ENCODE peak calls at places on chromosomes 4 and X, in five cellular contexts. N, D, A, Y and S are unnamed samples.

GRCh38 chr4:182190306-182190705 is 52.9 kb upstream of the TENM3 start:
- DNase-seq in Y (peak; percentile 34), N (no peak), D (no peak), A (no peak), S (no peak)

GRCh38 chrX:1226249-1226648 is 13.8 kb upstream of the CRLF2 start:
- DNase-seq in Y (no peak), D (no peak), A (no peak), N (no peak), S (no peak)

GRCh38 chr4:26124753-26125236 is 196.0 kb upstream of the RBPJ start:
- DNase-seq in Y (peak; percentile 73), N (no peak), D (no peak), A (no peak), S (no peak)

GRCh38 chr4:184475096-184475461 is 729 bp upstream of the IRF2 start:
- DNase-seq in D (peak; percentile 60), N (peak; percentile 57), Y (peak; percentile 71), A (peak; percentile 67), S (peak; percentile 65)

GRCh38 chrX:39450578-39450977 is 647.2 kb downstream of the BCOR start:
- DNase-seq in D (no peak), N (no peak), Y (no peak), A (no peak), S (no peak)

GRCh38 chr4:98663226-98664006 is 5.0 kb upstream of the TSPAN5 start:
- DNase-seq in A (no peak), Y (no peak), D (no peak), N (no peak), S (no peak)

GRCh38 chr4:142379277-142380051 is 466.6 kb downstream of the INPP4B start:
- DNase-seq in N (no peak), D (no peak), Y (peak; percentile 82), A (no peak), S (no peak)

GRCh38 chr4:27293831-27294230 is 433.2 kb downstream of the STIM2 start:
- DNase-seq in N (no peak), D (no peak), A (no peak), Y (no peak), S (no peak)

GRCh38 chr4:139710073-139710472 is 44.5 kb downstream of the MGST2 start:
- DNase-seq in A (no peak), N (no peak), D (no peak), Y (no peak), S (no peak)

GRCh38 chr4:52939739-52940138 is 77.6 kb downstream of the RASL11B start:
- DNase-seq in A (no peak), Y (no peak), D (no peak), N (peak; percentile 29), S (peak; percentile 72)

GRCh38 chrX:56994375-56995270 is 718 bp downstream of the SPIN3 start:
- DNase-seq in Y (no peak), D (no peak), N (no peak), A (peak; percentile 8), S (peak; percentile 21)

GRCh38 chrX:154822029-154822428 is 12.4 kb downstream of the SMIM9 start:
- DNase-seq in N (no peak), A (no peak), D (no peak), Y (no peak), S (no peak)

GRCh38 chr4:76806336-76806735 is 91.6 kb downstream of the SOWAHB start:
- DNase-seq in N (no peak), Y (no peak), D (no peak), A (no peak), S (no peak)

GRCh38 chr4:52421811-52422213 is 237.3 kb downstream of the USP46 start:
- DNase-seq in A (no peak), D (no peak), Y (no peak), N (no peak), S (no peak)

DNA sequence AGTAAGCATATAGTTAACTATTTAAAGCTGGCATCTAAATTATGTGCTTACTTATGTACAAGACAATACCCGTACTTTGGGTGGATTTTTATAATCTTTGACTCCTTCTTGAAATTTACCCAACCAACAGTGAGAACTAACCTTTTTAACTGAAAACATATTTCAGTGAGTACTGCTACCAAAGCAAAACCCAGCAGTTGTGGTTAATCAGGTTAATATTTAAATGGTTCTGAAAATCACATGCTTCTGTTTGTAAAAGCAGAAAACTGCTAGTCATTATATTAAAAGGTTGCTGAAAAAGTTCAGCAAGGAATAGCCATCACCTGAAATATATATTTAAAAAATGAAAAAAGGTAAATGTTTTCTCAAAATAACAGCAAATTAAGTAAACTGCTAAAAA is 20.0 kb downstream of the UBE2D3 start:
- DNase-seq in D (no peak), Y (no peak), N (no peak), A (no peak), S (no peak)
- H3K4me1 ChIP-seq in D (peaks cover 17% of the 10 kb centered on the region), Y (peaks cover 5% of the 10 kb centered on the region), N (peaks cover 67% of the 10 kb centered on the region), A (peaks cover 7% of the 10 kb centered on the region), S (peaks cover 2% of the 10 kb centered on the region)

GRCh38 chr4:40193578-40193977 is 3.3 kb upstream of the RHOH start:
- DNase-seq in D (no peak), Y (no peak), A (no peak), N (no peak), S (no peak)

GRCh38 chr4:40192286-40193017 is 4.4 kb upstream of the RHOH start:
- DNase-seq in A (no peak), D (no peak), Y (no peak), N (no peak), S (no peak)

GRCh38 chr4:40190880-40191815 is 5.7 kb upstream of the RHOH start:
- DNase-seq in N (no peak), D (no peak), A (no peak), Y (no peak), S (no peak)

GRCh38 chr4:40194602-40195161 is 2.1 kb upstream of the RHOH start:
- DNase-seq in D (no peak), N (no peak), A (no peak), Y (peak; percentile 52), S (no peak)

DNA sequence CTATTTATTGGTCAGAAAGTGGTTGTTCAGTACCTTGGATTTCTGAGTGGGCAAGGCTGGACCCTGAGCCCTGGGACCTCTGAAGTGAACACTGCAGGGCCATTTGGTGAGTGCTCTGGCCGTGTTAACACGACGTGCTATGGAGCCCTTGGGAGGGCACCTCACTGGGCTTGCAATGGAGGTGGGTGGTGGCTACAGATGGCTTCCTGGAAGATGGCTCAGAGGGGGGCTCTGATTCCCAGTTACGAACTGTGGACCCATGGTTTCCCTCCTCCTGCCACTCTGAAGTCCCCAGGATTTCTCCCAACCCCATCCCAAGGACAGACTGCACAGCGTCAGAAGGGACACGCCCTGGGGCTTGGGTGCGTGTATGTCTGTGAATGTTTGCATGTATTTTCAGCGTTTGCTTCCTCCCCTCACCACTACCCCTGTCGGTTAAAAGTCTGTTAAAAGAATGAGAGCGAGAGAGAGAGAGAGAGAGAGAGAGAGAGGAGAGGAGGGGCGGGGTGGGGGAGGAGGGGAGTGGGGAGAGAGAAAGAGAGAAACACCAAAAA is 3.7 kb upstream of the RHOH start:
- DNase-seq in N (no peak), A (no peak), D (no peak), Y (no peak), S (no peak)
- H3K4me1 ChIP-seq in N (peaks cover 40% of the 10 kb centered on the region), A (no peaks in the 10 kb centered on the region), D (no peaks in the 10 kb centered on the region), Y (no peaks in the 10 kb centered on the region), S (peaks cover 22% of the 10 kb centered on the region)

GRCh38 chr4:118036336-118036735 is 2.0 kb downstream of the NDST3 start:
- DNase-seq in N (no peak), Y (no peak), D (no peak), A (no peak), S (no peak)
- H3K4me1 ChIP-seq in N (peaks cover 17% of the 10 kb centered on the region), Y (no peaks in the 10 kb centered on the region), D (no peaks in the 10 kb centered on the region), A (no peaks in the 10 kb centered on the region), S (no peaks in the 10 kb centered on the region)

GRCh38 chrX:10104958-10105658 is 51.7 kb upstream of the CLCN4 start:
- DNase-seq in A (no peak), N (no peak), D (no peak), Y (peak; percentile 49), S (no peak)
- H3K4me1 ChIP-seq in A (peaks cover 5% of the 10 kb centered on the region), N (peaks cover 40% of the 10 kb centered on the region), D (no peaks in the 10 kb centered on the region), Y (peaks cover 5% of the 10 kb centered on the region), S (peaks cover 6% of the 10 kb centered on the region)

DNA sequence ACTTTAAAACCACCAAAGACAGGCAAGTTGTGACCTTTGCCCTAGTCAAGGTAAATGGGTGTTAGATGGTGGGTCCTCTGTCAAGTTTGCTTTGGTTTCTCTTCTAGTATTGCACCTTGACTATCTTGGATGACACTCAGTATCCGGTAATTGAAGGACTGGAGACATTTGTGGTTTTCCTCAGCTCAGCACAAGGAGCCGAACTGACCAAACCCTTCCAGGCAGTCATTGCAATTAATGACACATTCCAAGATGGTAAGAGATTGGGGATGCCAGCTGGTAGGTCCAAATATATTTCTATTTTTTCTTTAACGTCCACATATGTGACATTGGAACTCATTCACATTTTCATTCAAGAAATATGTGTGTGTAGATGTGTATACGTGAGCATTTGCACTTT is 69.3 kb upstream of the ANXA3 start:
- DNase-seq in Y (no peak), D (no peak), A (no peak), N (no peak), S (no peak)
- H3K4me1 ChIP-seq in Y (no peaks in the 10 kb centered on the region), D (no peaks in the 10 kb centered on the region), A (no peaks in the 10 kb centered on the region), N (no peaks in the 10 kb centered on the region), S (no peaks in the 10 kb centered on the region)

GRCh38 chr4:84691800-84692199 is 108.9 kb downstream of the CDS1 start:
- DNase-seq in A (no peak), D (no peak), Y (no peak), N (no peak), S (no peak)
- H3K4me1 ChIP-seq in A (peaks cover 1% of the 10 kb centered on the region), D (peaks cover 4% of the 10 kb centered on the region), Y (peaks cover 14% of the 10 kb centered on the region), N (no peaks in the 10 kb centered on the region), S (no peaks in the 10 kb centered on the region)

GRCh38 chr4:185645403-185645802 is 110.1 kb upstream of the PDLIM3 start:
- DNase-seq in Y (no peak), A (no peak), D (no peak), N (no peak), S (no peak)
- H3K4me1 ChIP-seq in Y (no peaks in the 10 kb centered on the region), A (no peaks in the 10 kb centered on the region), D (no peaks in the 10 kb centered on the region), N (peaks cover 20% of the 10 kb centered on the region), S (peaks cover 3% of the 10 kb centered on the region)

DNA sequence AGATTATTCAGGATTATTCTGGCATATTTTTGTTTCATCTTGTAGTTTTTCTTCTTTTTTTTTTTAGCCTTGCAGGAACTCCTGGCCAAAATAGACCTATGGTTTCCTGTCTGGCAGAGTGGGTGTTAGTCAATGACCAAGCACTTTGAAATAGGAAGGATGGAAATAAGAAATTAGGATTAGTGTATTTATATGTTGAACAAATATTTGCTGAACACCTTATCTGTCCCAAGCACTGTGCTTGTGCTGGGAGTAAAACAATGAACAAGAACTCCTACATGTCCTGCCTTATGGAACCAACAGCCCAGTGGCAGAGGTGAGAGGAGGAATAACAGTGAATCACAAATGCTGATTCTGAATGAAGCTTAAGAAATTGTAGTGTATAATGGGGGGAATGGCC is 4.5 kb downstream of the MMRN1 start:
- DNase-seq in N (no peak), Y (no peak), D (no peak), A (no peak), S (no peak)
- H3K4me1 ChIP-seq in N (peaks cover 21% of the 10 kb centered on the region), Y (no peaks in the 10 kb centered on the region), D (no peaks in the 10 kb centered on the region), A (no peaks in the 10 kb centered on the region), S (peaks cover 10% of the 10 kb centered on the region)

GRCh38 chr4:8203817-8204216 is 4.7 kb downstream of the SH3TC1 start:
- DNase-seq in N (no peak), A (no peak), Y (no peak), D (no peak), S (no peak)
- H3K4me1 ChIP-seq in N (peaks cover 38% of the 10 kb centered on the region), A (no peaks in the 10 kb centered on the region), Y (peaks cover 21% of the 10 kb centered on the region), D (peaks cover 15% of the 10 kb centered on the region), S (peaks cover 16% of the 10 kb centered on the region)